ENCODE peak calls at places on chromosomes 2 and 18, in ten cellular contexts. K, Q, R, U, M, O, S, P, H and L are unnamed samples.

GRCh38 chr2:57907411-57907810 is 139.2 kb upstream of the VRK2 start:
- DNase-seq in K (no peak), Q (no peak), R (no peak), U (no peak), M (no peak), O (no peak), S (no peak), P (no peak), H (no peak), L (no peak)

GRCh38 chr2:142531375-142531774 is 346.1 kb upstream of the KYNU start:
- DNase-seq in K (no peak), Q (no peak), R (no peak), U (no peak), M (no peak), O (no peak), S (no peak), P (no peak), H (no peak), L (peak)

GRCh38 chr18:45997689-45998088 is 30.6 kb upstream of the EPG5 start:
- DNase-seq in K (no peak), Q (no peak), R (no peak), U (peak), M (no peak), O (no peak), S (no peak), P (no peak), H (no peak), L (no peak)

GRCh38 chr2:232328516-232329460 is 49.8 kb upstream of the ALPP start:
- DNase-seq in K (peak), Q (no peak), R (peak), U (no peak), M (no peak), O (peak), S (no peak), P (no peak), H (no peak), L (no peak)

GRCh38 chr18:41121116-41121826 is 833.8 kb upstream of the PIK3C3 start:
- DNase-seq in K (no peak), Q (no peak), R (no peak), U (no peak), M (no peak), O (no peak), S (peak), P (no peak), H (no peak), L (no peak)

GRCh38 chr2:200585730-200586643 is at the start of gene AOX1:
- DNase-seq in K (peak), Q (peak), R (peak), U (peak), M (peak), O (peak), S (peak), P (no peak), H (no peak), L (no peak)

GRCh38 chr2:162091325-162092007 is 17.5 kb upstream of the DPP4 start:
- DNase-seq in K (no peak), Q (no peak), R (no peak), U (no peak), M (no peak), O (no peak), S (peak), P (no peak), H (no peak), L (no peak)

GRCh38 chr2:101002562-101003277 is 631 bp downstream of the RPL31 start:
- DNase-seq in K (no peak), Q (no peak), R (no peak), U (no peak), M (no peak), O (no peak), S (no peak), P (no peak), H (no peak), L (no peak)

GRCh38 chr2:67165141-67165990 is 231.8 kb upstream of the ETAA1 start:
- DNase-seq in K (no peak), Q (no peak), R (no peak), U (no peak), M (no peak), O (no peak), S (no peak), P (no peak), H (no peak), L (no peak)

GRCh38 chr2:43426305-43427031 is 169.4 kb downstream of the THADA start:
- DNase-seq in K (no peak), Q (peak), R (peak), U (peak), M (peak), O (no peak), S (peak), P (peak), H (peak), L (peak)
- H3K27ac ChIP-seq in K (peak), Q (no peak), R (peak), U (peak), M (peak), O (peak), S (peak), P (peak), H (peak), L (peak)

DNA sequence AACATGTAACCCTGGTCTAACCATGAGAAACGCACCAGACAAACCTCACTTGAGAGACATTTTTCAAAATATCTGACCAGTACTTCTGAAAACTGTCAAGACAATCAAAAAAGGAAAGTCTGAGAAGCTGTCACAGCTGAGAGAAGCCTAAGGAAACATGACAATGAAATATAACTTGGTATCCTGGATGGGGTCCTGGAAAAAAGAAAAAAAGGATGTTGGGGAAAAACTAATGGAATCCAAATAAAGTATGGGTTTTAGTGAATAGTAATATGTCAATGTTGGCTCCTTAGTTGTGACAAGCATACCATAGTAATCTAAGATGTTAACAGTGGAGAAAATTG is 9.3 kb upstream of the TXNDC2 start:
- DNase-seq in K (no peak), Q (no peak), R (no peak), U (no peak), M (no peak), O (no peak), S (no peak), P (no peak), H (no peak), L (no peak)
- H3K27ac ChIP-seq in K (peak), Q (no peak), R (peak), U (no peak), M (peak), O (peak), S (peak), P (no peak), H (peak), L (peak)

GRCh38 chr18:78487649-78488048 is 492.0 kb upstream of the SALL3 start:
- DNase-seq in K (no peak), Q (no peak), R (no peak), U (no peak), M (no peak), O (no peak), S (no peak), P (no peak), H (no peak), L (no peak)
- H3K27ac ChIP-seq in K (no peak), Q (no peak), R (no peak), U (no peak), M (no peak), O (no peak), S (no peak), P (no peak), H (no peak), L (no peak)

GRCh38 chr2:173184031-173185004 is 108.7 kb downstream of the MAP3K20 start:
- DNase-seq in K (peak), Q (peak), R (peak), U (no peak), M (no peak), O (no peak), S (peak), P (no peak), H (peak), L (peak)
- H3K27ac ChIP-seq in K (peak), Q (no peak), R (peak), U (no peak), M (no peak), O (no peak), S (peak), P (no peak), H (peak), L (peak)

DNA sequence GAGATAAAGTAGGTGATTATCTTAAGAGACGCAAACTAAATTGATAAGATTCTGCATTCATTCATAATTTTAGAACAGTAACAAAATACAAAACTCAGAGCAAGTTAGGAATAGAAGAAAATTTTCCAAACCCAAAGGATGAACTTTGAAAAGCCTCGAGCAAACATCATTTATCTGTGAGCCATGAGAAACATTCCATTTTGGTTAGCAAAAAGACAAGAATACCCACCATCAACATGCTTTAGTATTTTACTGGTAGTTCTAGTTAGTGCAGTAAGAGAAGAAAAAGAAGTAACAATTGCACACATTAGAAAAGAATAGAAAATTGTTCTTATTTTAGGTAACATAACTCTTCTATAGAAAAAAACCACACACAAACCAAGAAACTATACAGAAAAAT is 291.3 kb upstream of the TCF4 start:
- DNase-seq in K (no peak), Q (no peak), R (no peak), U (no peak), M (no peak), O (no peak), S (peak), P (no peak), H (no peak), L (no peak)
- H3K27ac ChIP-seq in K (no peak), Q (no peak), R (no peak), U (no peak), M (no peak), O (no peak), S (no peak), P (no peak), H (no peak), L (no peak)

GRCh38 chr2:229410312-229410711 is 139.2 kb upstream of the PID1 start:
- DNase-seq in K (no peak), Q (no peak), R (no peak), U (no peak), M (no peak), O (no peak), S (no peak), P (no peak), H (no peak), L (no peak)
- H3K27ac ChIP-seq in K (no peak), Q (no peak), R (peak), U (no peak), M (no peak), O (no peak), S (peak), P (no peak), H (no peak), L (peak)